ENCODE peak calls at places on chromosome 11, in four cellular contexts. L is GM10248, G is AG04449, O is right atrium auricular region. Y is an unnamed sample.

GRCh38 chr11:106601637-106602297 is 416.5 kb downstream of the GUCY1A2 start:
- DNase-seq in L (no peak), G (no peak), O (no peak), Y (no peak)

GRCh38 chr11:4862447-4863236 is 13.6 kb upstream of the OR51S1 start:
- DNase-seq in L (no peak), G (no peak), O (no peak), Y (no peak)

GRCh38 chr11:2314525-2315394 is 12.9 kb downstream of the TSPAN32 start:
- DNase-seq in L (no peak), G (no peak), O (peak; percentile 90), Y (peak; percentile 35)

GRCh38 chr11:72446929-72447753 is 12.8 kb upstream of the CLPB start:
- DNase-seq in L (peak; percentile 60), G (no peak), O (no peak), Y (peak; percentile 42)

GRCh38 chr11:69663326-69663725 is 11.8 kb downstream of the LTO1 start:
- DNase-seq in L (no peak), G (no peak), O (no peak), Y (no peak)

GRCh38 chr11:19474954-19475811 is 234.4 kb upstream of the E2F8 start:
- DNase-seq in L (peak; percentile 67), G (no peak), O (no peak), Y (no peak)

GRCh38 chr11:35214792-35215193 is 75.8 kb downstream of the CD44 start:
- DNase-seq in L (no peak), G (peak; percentile 93), O (no peak), Y (peak; percentile 53)

GRCh38 chr11:117670443-117670842 is 126.6 kb downstream of the DSCAML1 start:
- DNase-seq in L (no peak), G (no peak), O (no peak), Y (no peak)

GRCh38 chr11:62140302-62141110 is 16.7 kb downstream of the INCENP start:
- DNase-seq in L (no peak), G (no peak), O (peak; percentile 56), Y (no peak)

GRCh38 chr11:126791446-126791845 is 209.1 kb downstream of the KIRREL3 start:
- DNase-seq in L (no peak), G (no peak), O (no peak), Y (no peak)

GRCh38 chr11:119205574-119206511 is at the start of gene CBL:
- DNase-seq in L (peak; percentile 95), G (no peak), O (peak; percentile 95), Y (peak; percentile 72)

GRCh38 chr11:64459016-64459415 is 100.1 kb downstream of the RPS6KA4 start:
- DNase-seq in L (no peak), G (no peak), O (no peak), Y (no peak)

GRCh38 chr11:113289341-113290187 is 24.8 kb upstream of the TTC12 start:
- DNase-seq in L (peak; percentile 81), G (no peak), O (no peak), Y (peak; percentile 19)

GRCh38 chr11:45930031-45930794 is 7.8 kb downstream of the LARGE2 start:
- DNase-seq in L (peak; percentile 91), G (no peak), O (no peak), Y (no peak)

GRCh38 chr11:67662142-67662805 is 11.7 kb upstream of the ACY3 start:
- DNase-seq in L (no peak), G (no peak), O (no peak), Y (no peak)

GRCh38 chr11:7759010-7759409 is 37.7 kb downstream of the OR5P2 start:
- DNase-seq in L (peak; percentile 13), G (no peak), O (no peak), Y (no peak)

GRCh38 chr11:11567862-11568650 is 53.7 kb downstream of the GALNT18 start:
- DNase-seq in L (no peak), G (no peak), O (no peak), Y (no peak)

GRCh38 chr11:34356130-34356529 is 1.7 kb downstream of the ABTB2 start:
- DNase-seq in L (no peak), G (no peak), O (no peak), Y (no peak)

GRCh38 chr11:3160252-3161031 is 4.7 kb downstream of the OSBPL5 start:
- DNase-seq in L (no peak), G (peak; percentile 51), O (peak; percentile 95), Y (peak; percentile 75)

GRCh38 chr11:32792948-32793475 is 1.4 kb downstream of the CCDC73 start:
- DNase-seq in L (peak; percentile 55), G (no peak), O (peak; percentile 72), Y (peak; percentile 16)

GRCh38 chr11:47983464-47984397 is 3.4 kb downstream of the PTPRJ start:
- DNase-seq in L (no peak), G (no peak), O (no peak), Y (no peak)

GRCh38 chr11:63683133-63683991 is 2.1 kb downstream of the RTN3 start:
- DNase-seq in L (no peak), G (no peak), O (no peak), Y (no peak)

GRCh38 chr11:18768472-18768901 is 23.1 kb downstream of the PTPN5 start:
- DNase-seq in L (peak; percentile 69), G (no peak), O (no peak), Y (no peak)

GRCh38 chr11:123302751-123303195 is 107.7 kb upstream of the CLMP start:
- DNase-seq in L (peak; percentile 65), G (no peak), O (no peak), Y (peak; percentile 25)

GRCh38 chr11:19087658-19088057 is 27.1 kb upstream of the MRGPRX2 start:
- DNase-seq in L (no peak), G (peak; percentile 46), O (no peak), Y (peak; percentile 45)

GRCh38 chr11:76609736-76610370 is 60.7 kb downstream of the LRRC32 start:
- DNase-seq in L (no peak), G (no peak), O (peak; percentile 42), Y (no peak)

GRCh38 chr11:43508511-43508918 is 149.8 kb downstream of the TTC17 start:
- DNase-seq in L (no peak), G (peak; percentile 40), O (no peak), Y (no peak)
- TF ChIP-seq CTCF in L (no peak), G (no peak), O (no peak), Y (no peak)

GRCh38 chr11:6323291-6323905 is 3.1 kb upstream of the CAVIN3 start:
- DNase-seq in L (no peak), G (no peak), O (no peak), Y (no peak)
- TF ChIP-seq CTCF in L (no peak), G (no peak), O (no peak), Y (no peak)

GRCh38 chr11:104343578-104343977 is 179.6 kb upstream of the PDGFD start:
- DNase-seq in L (no peak), G (no peak), O (no peak), Y (no peak)
- TF ChIP-seq CTCF in L (peak; percentile 11), G (peak; percentile 13), O (peak; percentile 46), Y (no peak)

GRCh38 chr11:114315749-114316368 is 19.7 kb downstream of the NNMT start:
- DNase-seq in L (no peak), G (no peak), O (no peak), Y (no peak)
- TF ChIP-seq CTCF in L (no peak), G (no peak), O (no peak), Y (no peak)

GRCh38 chr11:133896642-133897330 is 51.5 kb upstream of the SPATA19 start:
- DNase-seq in L (no peak), G (no peak), O (no peak), Y (no peak)

GRCh38 chr11:133896028-133896427 is 50.7 kb upstream of the SPATA19 start:
- DNase-seq in L (no peak), G (no peak), O (peak; percentile 34), Y (no peak)

GRCh38 chr11:133898770-133899115 is 53.4 kb upstream of the SPATA19 start:
- DNase-seq in L (no peak), G (no peak), O (no peak), Y (no peak)

GRCh38 chr11:133897331-133897650 is 52.0 kb upstream of the SPATA19 start:
- DNase-seq in L (no peak), G (no peak), O (no peak), Y (no peak)

GRCh38 chr11:133898031-133898769 is 52.9 kb upstream of the SPATA19 start:
- DNase-seq in L (no peak), G (no peak), O (no peak), Y (no peak)
- TF ChIP-seq CTCF in L (peak; percentile 13), G (no peak), O (no peak), Y (no peak)